ENCODE peak calls at places on chromosomes 7 and 10, in four cellular contexts. P is left cardiac atrium, X is GF-D8, T is coronary artery. N is an unnamed sample.
A peak's percentile ranks its signal among the peaks of the same experiment; 100 is the strongest.

GRCh38 chr10:114102253-114102652 is 58.6 kb downstream of the ADRB1 start:
- DNase-seq in P (no peak), X (peak; percentile 30), T (no peak), N (no peak)

GRCh38 chr10:77001186-77001585 is 636.4 kb downstream of the KCNMA1 start:
- DNase-seq in P (no peak), X (no peak), T (no peak), N (no peak)

GRCh38 chr7:159063046-159063840 is 81.4 kb downstream of the VIPR2 start:
- DNase-seq in P (no peak), X (no peak), T (no peak), N (no peak)

GRCh38 chr10:29113251-29113945 is 175.5 kb upstream of the LYZL1 start:
- DNase-seq in P (no peak), X (no peak), T (no peak), N (no peak)

GRCh38 chr10:71727429-71728217 is 8.0 kb upstream of the C10orf105 start:
- DNase-seq in P (peak; percentile 66), X (peak; percentile 80), T (no peak), N (no peak)

GRCh38 chr7:84865560-84865959 is 321.3 kb downstream of the SEMA3D start:
- DNase-seq in P (no peak), X (no peak), T (no peak), N (no peak)

GRCh38 chr10:10542368-10542961 is 475.2 kb upstream of the CELF2 start:
- DNase-seq in P (no peak), X (no peak), T (no peak), N (no peak)

GRCh38 chr7:18590259-18590658 is 94.7 kb downstream of the HDAC9 start:
- DNase-seq in P (no peak), X (no peak), T (no peak), N (no peak)

GRCh38 chr10:122492955-122493597 is 31.7 kb downstream of the HTRA1 start:
- DNase-seq in P (no peak), X (no peak), T (no peak), N (no peak)

GRCh38 chr7:25069900-25070443 is 55.1 kb downstream of the CYCS start:
- DNase-seq in P (peak; percentile 32), X (peak; percentile 54), T (no peak), N (peak; percentile 48)

GRCh38 chr10:72598769-72599701 is 26.8 kb downstream of the MICU1 start:
- DNase-seq in P (no peak), X (no peak), T (no peak), N (no peak)

GRCh38 chr10:52864459-52865106 is 92.0 kb upstream of the MBL2 start:
- DNase-seq in P (peak; percentile 45), X (no peak), T (no peak), N (no peak)

GRCh38 chr10:44295619-44296222 is 89.2 kb downstream of the CXCL12 start:
- DNase-seq in P (no peak), X (no peak), T (no peak), N (no peak)

GRCh38 chr7:100372256-100372655 is 1.0 kb upstream of the PILRA start:
- DNase-seq in P (no peak), X (peak; percentile 88), T (no peak), N (no peak)

GRCh38 chr7:71521506-71521905 is 389.6 kb downstream of the GALNT17 start:
- DNase-seq in P (peak; percentile 36), X (no peak), T (no peak), N (no peak)

GRCh38 chr7:25139536-25139935 is 14.5 kb upstream of the CYCS start:
- DNase-seq in P (no peak), X (no peak), T (no peak), N (no peak)

GRCh38 chr10:124593431-124593985 is 131.9 kb downstream of the LHPP start:
- DNase-seq in P (peak; percentile 7), X (no peak), T (no peak), N (no peak)

GRCh38 chr10:18044976-18045720 is 93.4 kb downstream of the SLC39A12 start:
- DNase-seq in P (no peak), X (no peak), T (no peak), N (no peak)

GRCh38 chr10:128926693-128927092 is 540.3 kb upstream of the MGMT start:
- DNase-seq in P (peak; percentile 40), X (no peak), T (no peak), N (no peak)

GRCh38 chr10:47035447-47036337 is 124.5 kb downstream of the PTPN20 start:
- DNase-seq in P (no peak), X (no peak), T (no peak), N (no peak)

GRCh38 chr7:15889501-15889900 is 203.0 kb upstream of the MEOX2 start:
- DNase-seq in P (peak; percentile 20), X (no peak), T (no peak), N (no peak)

GRCh38 chr7:1665721-1666250 is 4.3 kb upstream of the ELFN1 start:
- DNase-seq in P (peak; percentile 52), X (no peak), T (peak; percentile 57), N (no peak)

GRCh38 chr7:29610031-29610490 is 46.4 kb downstream of the PRR15 start:
- DNase-seq in P (no peak), X (no peak), T (no peak), N (no peak)

GRCh38 chr10:804191-804781 is 114.8 kb upstream of the DIP2C start:
- DNase-seq in P (no peak), X (no peak), T (peak; percentile 65), N (no peak)

GRCh38 chr10:97827778-97828291 is 21.8 kb upstream of the GOLGA7B start:
- DNase-seq in P (no peak), X (no peak), T (no peak), N (no peak)

GRCh38 chr7:108156897-108157605 is 26.9 kb upstream of the LAMB4 start:
- DNase-seq in P (no peak), X (no peak), T (no peak), N (no peak)

GRCh38 chr10:91632671-91633550 is at the start of gene PPP1R3C:
- DNase-seq in P (peak; percentile 94), X (no peak), T (peak; percentile 96), N (peak; percentile 92)

GRCh38 chr7:36300696-36301350 is 88.8 kb upstream of the ANLN start:
- DNase-seq in P (peak; percentile 40), X (no peak), T (no peak), N (no peak)

GRCh38 chr10:11950325-11951018 is 92.1 kb downstream of the UPF2 start:
- DNase-seq in P (no peak), X (no peak), T (no peak), N (no peak)

GRCh38 chr7:93823621-93824020 is 66.9 kb downstream of the TFPI2 start:
- DNase-seq in P (no peak), X (no peak), T (no peak), N (no peak)

GRCh38 chr10:109737626-109738025 is 185.7 kb downstream of the XPNPEP1 start:
- DNase-seq in P (no peak), X (no peak), T (no peak), N (no peak)

GRCh38 chr10:43394868-43395267 is 14.1 kb downstream of the HNRNPF start:
- DNase-seq in P (no peak), X (no peak), T (no peak), N (no peak)

GRCh38 chr10:119286516-119286915 is 79.1 kb downstream of the GRK5 start:
- DNase-seq in P (no peak), X (no peak), T (no peak), N (no peak)

GRCh38 chr7:99021941-99022560 is 121.9 kb downstream of the SMURF1 start:
- DNase-seq in P (no peak), X (no peak), T (peak; percentile 24), N (no peak)

GRCh38 chr7:105336009-105336408 is 52.7 kb downstream of the SRPK2 start:
- DNase-seq in P (no peak), X (no peak), T (no peak), N (peak; percentile 42)

GRCh38 chr7:73992104-73992562 is 35.8 kb upstream of the ELN start:
- DNase-seq in P (peak; percentile 64), X (no peak), T (peak; percentile 95), N (no peak)

GRCh38 chr7:27172388-27172774 is 1.7 kb downstream of the HOXA10 start:
- DNase-seq in P (peak; percentile 8), X (no peak), T (no peak), N (no peak)

GRCh38 chr7:125567686-125568085 is 638.1 kb upstream of the POT1 start:
- DNase-seq in P (no peak), X (no peak), T (no peak), N (no peak)

N was measured in midbrain.